ENCODE peak calls at places on chromosome 6, in five cellular contexts. One of them, this sample, is unnamed.

GRCh38 chr6:111711476-111711875 is 105.8 kb upstream of the TRAF3IP2 start:
- DNase-seq in H7: peak; percentile 40
- DNase-seq in CD4-positive, CD25-positive, alpha-beta regulatory T cell: no peak
- DNase-seq in astrocyte of the spinal cord: no peak
- DNase-seq in H1: no peak
- DNase-seq in this sample: no peak

GRCh38 chr6:56695702-56696101 is 53.0 kb upstream of the DST start:
- DNase-seq in H7: no peak
- DNase-seq in CD4-positive, CD25-positive, alpha-beta regulatory T cell: no peak
- DNase-seq in astrocyte of the spinal cord: no peak
- DNase-seq in H1: no peak
- DNase-seq in this sample: peak; percentile 50

GRCh38 chr6:26172496-26172958 is 85.3 kb downstream of the HFE start:
- DNase-seq in H7: peak; percentile 36
- DNase-seq in CD4-positive, CD25-positive, alpha-beta regulatory T cell: peak; percentile 78
- DNase-seq in astrocyte of the spinal cord: peak; percentile 52
- DNase-seq in H1: no peak
- DNase-seq in this sample: peak; percentile 54

GRCh38 chr6:63764318-63764916 is 128.8 kb downstream of the PHF3 start:
- DNase-seq in H7: no peak
- DNase-seq in CD4-positive, CD25-positive, alpha-beta regulatory T cell: peak; percentile 64
- DNase-seq in astrocyte of the spinal cord: peak; percentile 66
- DNase-seq in H1: no peak
- DNase-seq in this sample: peak; percentile 18

GRCh38 chr6:122947355-122947754 is 48.7 kb upstream of the CLVS2 start:
- DNase-seq in H7: peak; percentile 43
- DNase-seq in CD4-positive, CD25-positive, alpha-beta regulatory T cell: no peak
- DNase-seq in astrocyte of the spinal cord: peak; percentile 26
- DNase-seq in H1: peak; percentile 47
- DNase-seq in this sample: no peak

GRCh38 chr6:108820011-108820410 is 28.2 kb upstream of the ARMC2 start:
- DNase-seq in H7: no peak
- DNase-seq in CD4-positive, CD25-positive, alpha-beta regulatory T cell: no peak
- DNase-seq in astrocyte of the spinal cord: no peak
- DNase-seq in H1: no peak
- DNase-seq in this sample: no peak

GRCh38 chr6:78598966-78599365 is 268.4 kb upstream of the IRAK1BP1 start:
- DNase-seq in H7: no peak
- DNase-seq in CD4-positive, CD25-positive, alpha-beta regulatory T cell: no peak
- DNase-seq in astrocyte of the spinal cord: peak; percentile 96
- DNase-seq in H1: no peak
- DNase-seq in this sample: peak; percentile 32

GRCh38 chr6:40725390-40725789 is 138.2 kb upstream of the LRFN2 start:
- DNase-seq in H7: no peak
- DNase-seq in CD4-positive, CD25-positive, alpha-beta regulatory T cell: no peak
- DNase-seq in astrocyte of the spinal cord: no peak
- DNase-seq in H1: no peak
- DNase-seq in this sample: no peak

GRCh38 chr6:5751525-5752252 is 255.0 kb downstream of the NRN1 start:
- DNase-seq in H7: no peak
- DNase-seq in CD4-positive, CD25-positive, alpha-beta regulatory T cell: no peak
- DNase-seq in astrocyte of the spinal cord: no peak
- DNase-seq in H1: no peak
- DNase-seq in this sample: no peak

GRCh38 chr6:154187203-154187602 is 148.2 kb downstream of the OPRM1 start:
- DNase-seq in H7: no peak
- DNase-seq in CD4-positive, CD25-positive, alpha-beta regulatory T cell: no peak
- DNase-seq in astrocyte of the spinal cord: no peak
- DNase-seq in H1: no peak
- DNase-seq in this sample: no peak

GRCh38 chr6:170223718-170224693 is 66.9 kb downstream of the DLL1 start:
- DNase-seq in H7: peak; percentile 63
- DNase-seq in CD4-positive, CD25-positive, alpha-beta regulatory T cell: no peak
- DNase-seq in astrocyte of the spinal cord: no peak
- DNase-seq in H1: peak; percentile 35
- DNase-seq in this sample: no peak

GRCh38 chr6:40620546-40620945 is 33.4 kb upstream of the LRFN2 start:
- DNase-seq in H7: no peak
- DNase-seq in CD4-positive, CD25-positive, alpha-beta regulatory T cell: no peak
- DNase-seq in astrocyte of the spinal cord: no peak
- DNase-seq in H1: no peak
- DNase-seq in this sample: no peak

GRCh38 chr6:63140114-63140513 is 71.2 kb upstream of the FKBP1C start:
- DNase-seq in H7: no peak
- DNase-seq in CD4-positive, CD25-positive, alpha-beta regulatory T cell: no peak
- DNase-seq in astrocyte of the spinal cord: no peak
- DNase-seq in H1: no peak
- DNase-seq in this sample: no peak

DNA sequence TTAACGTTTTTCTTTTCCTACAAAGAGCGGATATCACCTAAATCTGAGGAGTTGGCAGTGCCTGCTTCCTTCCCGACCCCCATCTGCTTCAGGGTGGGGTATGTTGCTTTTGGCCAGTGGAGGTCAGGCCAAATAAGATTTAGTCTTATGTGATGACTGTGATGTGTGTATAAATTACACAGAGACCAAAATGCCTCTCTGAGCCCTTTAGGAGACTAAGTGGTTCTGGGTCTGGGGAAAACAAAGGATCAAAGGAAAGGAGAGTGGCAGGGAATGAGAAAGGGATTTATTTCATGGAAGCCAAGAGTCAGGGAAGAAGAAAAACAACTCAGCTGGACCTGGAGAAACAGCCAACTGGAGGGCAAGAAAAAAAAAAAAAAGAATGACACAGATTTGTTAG is 39.1 kb upstream of the TBC1D7 start:
- DNase-seq in H7: peak; percentile 66
- DNase-seq in CD4-positive, CD25-positive, alpha-beta regulatory T cell: no peak
- DNase-seq in astrocyte of the spinal cord: no peak
- DNase-seq in H1: no peak
- DNase-seq in this sample: no peak
- H3K4me3 ChIP-seq in H7: no peak overlapping the region
- H3K4me3 ChIP-seq in CD4-positive, CD25-positive, alpha-beta regulatory T cell: no peak overlapping the region
- H3K4me3 ChIP-seq in astrocyte of the spinal cord: no peak overlapping the region
- H3K4me3 ChIP-seq in H1: no peak overlapping the region
- H3K4me3 ChIP-seq in this sample: no peak overlapping the region

GRCh38 chr6:101391772-101392560 is 1.5 kb upstream of the GRIK2 start:
- DNase-seq in H7: peak; percentile 57
- DNase-seq in CD4-positive, CD25-positive, alpha-beta regulatory T cell: no peak
- DNase-seq in astrocyte of the spinal cord: no peak
- DNase-seq in H1: peak; percentile 54
- DNase-seq in this sample: peak; percentile 15

GRCh38 chr6:101395345-101395744 is 1.8 kb downstream of the GRIK2 start:
- DNase-seq in H7: no peak
- DNase-seq in CD4-positive, CD25-positive, alpha-beta regulatory T cell: no peak
- DNase-seq in astrocyte of the spinal cord: no peak
- DNase-seq in H1: no peak
- DNase-seq in this sample: no peak

GRCh38 chr6:101396552-101397173 is 3.2 kb downstream of the GRIK2 start:
- DNase-seq in H7: peak; percentile 63
- DNase-seq in CD4-positive, CD25-positive, alpha-beta regulatory T cell: peak; percentile 34
- DNase-seq in astrocyte of the spinal cord: peak; percentile 65
- DNase-seq in H1: peak; percentile 81
- DNase-seq in this sample: peak; percentile 38

GRCh38 chr6:101393291-101394251 is at the start of gene GRIK2:
- DNase-seq in H7: peak; percentile 79
- DNase-seq in CD4-positive, CD25-positive, alpha-beta regulatory T cell: peak; percentile 4
- DNase-seq in astrocyte of the spinal cord: peak; percentile 20
- DNase-seq in H1: peak; percentile 79
- DNase-seq in this sample: peak; percentile 28

GRCh38 chr6:101392561-101393230 is 812 bp upstream of the GRIK2 start:
- DNase-seq in H7: peak; percentile 46
- DNase-seq in CD4-positive, CD25-positive, alpha-beta regulatory T cell: no peak
- DNase-seq in astrocyte of the spinal cord: no peak
- DNase-seq in H1: peak; percentile 65
- DNase-seq in this sample: no peak
- H3K4me3 ChIP-seq in H7: peak overlapping the region; percentile 55
- H3K4me3 ChIP-seq in CD4-positive, CD25-positive, alpha-beta regulatory T cell: no peak overlapping the region
- H3K4me3 ChIP-seq in astrocyte of the spinal cord: peak overlapping the region; percentile 49
- H3K4me3 ChIP-seq in H1: peak overlapping the region; percentile 69
- H3K4me3 ChIP-seq in this sample: peak overlapping the region; percentile 38

DNA sequence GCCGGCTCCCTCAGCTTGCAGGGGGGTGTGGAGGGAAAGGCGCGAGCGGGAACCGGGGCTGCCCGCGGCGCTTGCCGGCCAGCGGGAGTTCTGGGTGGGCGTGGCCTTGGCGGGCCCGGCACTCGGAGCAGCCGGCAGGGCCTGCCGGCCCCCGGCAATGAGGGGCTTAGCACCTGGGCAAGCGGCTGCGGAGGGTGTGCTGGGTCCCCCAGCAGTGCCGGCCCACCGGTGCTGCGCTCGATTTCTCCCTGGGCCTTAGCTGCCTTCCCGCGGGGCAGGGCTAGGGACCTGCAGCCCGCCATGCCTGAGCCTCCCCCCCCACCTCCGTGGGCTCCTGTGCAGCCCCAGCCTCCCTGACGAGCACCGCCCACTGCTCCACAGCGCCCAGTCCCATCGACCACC is 514.5 kb upstream of the GJE1 start:
- DNase-seq in H7: no peak
- DNase-seq in CD4-positive, CD25-positive, alpha-beta regulatory T cell: no peak
- DNase-seq in astrocyte of the spinal cord: no peak
- DNase-seq in H1: no peak
- DNase-seq in this sample: no peak
- H3K4me3 ChIP-seq in H7: no peak overlapping the region
- H3K4me3 ChIP-seq in CD4-positive, CD25-positive, alpha-beta regulatory T cell: no peak overlapping the region
- H3K4me3 ChIP-seq in astrocyte of the spinal cord: no peak overlapping the region
- H3K4me3 ChIP-seq in H1: no peak overlapping the region
- H3K4me3 ChIP-seq in this sample: no peak overlapping the region

GRCh38 chr6:157510329-157511188 is 129.6 kb downstream of the ZDHHC14 start:
- DNase-seq in H7: peak; percentile 79
- DNase-seq in CD4-positive, CD25-positive, alpha-beta regulatory T cell: peak; percentile 43
- DNase-seq in astrocyte of the spinal cord: no peak
- DNase-seq in H1: no peak
- DNase-seq in this sample: no peak
- H3K4me3 ChIP-seq in H7: no peak overlapping the region
- H3K4me3 ChIP-seq in CD4-positive, CD25-positive, alpha-beta regulatory T cell: no peak overlapping the region
- H3K4me3 ChIP-seq in astrocyte of the spinal cord: no peak overlapping the region
- H3K4me3 ChIP-seq in H1: no peak overlapping the region
- H3K4me3 ChIP-seq in this sample: no peak overlapping the region

GRCh38 chr6:32128751-32129296 is 778 bp upstream of the ATF6B start:
- DNase-seq in H7: no peak
- DNase-seq in CD4-positive, CD25-positive, alpha-beta regulatory T cell: no peak
- DNase-seq in astrocyte of the spinal cord: no peak
- DNase-seq in H1: no peak
- DNase-seq in this sample: no peak

GRCh38 chr6:32127409-32127716 is 683 bp downstream of the ATF6B start:
- DNase-seq in H7: no peak
- DNase-seq in CD4-positive, CD25-positive, alpha-beta regulatory T cell: no peak
- DNase-seq in astrocyte of the spinal cord: no peak
- DNase-seq in H1: no peak
- DNase-seq in this sample: no peak

GRCh38 chr6:32129297-32130088 is 595 bp downstream of the FKBPL start:
- DNase-seq in H7: no peak
- DNase-seq in CD4-positive, CD25-positive, alpha-beta regulatory T cell: no peak
- DNase-seq in astrocyte of the spinal cord: no peak
- DNase-seq in H1: no peak
- DNase-seq in this sample: no peak

GRCh38 chr6:32127717-32128592 is at the start of gene ATF6B:
- DNase-seq in H7: peak; percentile 96
- DNase-seq in CD4-positive, CD25-positive, alpha-beta regulatory T cell: peak; percentile 100
- DNase-seq in astrocyte of the spinal cord: peak; percentile 99
- DNase-seq in H1: peak; percentile 91
- DNase-seq in this sample: peak; percentile 100

DNA sequence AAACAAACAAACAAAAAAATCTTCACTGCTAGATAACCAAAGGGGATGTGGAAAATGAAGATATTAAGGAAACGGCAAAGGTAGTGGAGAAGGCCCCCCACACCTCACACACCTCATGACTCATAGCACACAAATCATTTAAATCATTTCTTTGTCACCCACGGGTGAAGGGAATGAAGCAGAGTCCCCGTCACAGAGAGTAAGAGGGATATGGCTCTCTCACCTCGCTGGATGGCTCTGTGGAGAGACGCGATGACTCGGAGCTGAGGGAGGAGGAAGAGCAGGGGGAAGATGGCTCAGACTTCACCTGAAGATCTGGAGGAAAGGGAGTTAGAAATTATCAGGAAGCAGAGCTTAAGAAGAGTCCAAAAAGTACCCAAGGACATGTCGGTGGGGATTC is 1.2 kb downstream of the ATF6B start:
- DNase-seq in H7: no peak
- DNase-seq in CD4-positive, CD25-positive, alpha-beta regulatory T cell: no peak
- DNase-seq in astrocyte of the spinal cord: no peak
- DNase-seq in H1: no peak
- DNase-seq in this sample: no peak
- H3K4me3 ChIP-seq in H7: no peak overlapping the region
- H3K4me3 ChIP-seq in CD4-positive, CD25-positive, alpha-beta regulatory T cell: peak overlapping the region; percentile 89
- H3K4me3 ChIP-seq in astrocyte of the spinal cord: peak overlapping the region; percentile 100
- H3K4me3 ChIP-seq in H1: peak overlapping the region; percentile 100
- H3K4me3 ChIP-seq in this sample: peak overlapping the region; percentile 83

This sample was measured in fibroblast of lung.